ENCODE peak calls at places on chromosomes 2 and 18, in six cellular contexts. D, L, X, U, G and A are unnamed samples.

GRCh38 chr2:191176305-191176704 is 25.5 kb upstream of the STAT4 start:
- DNase-seq in G (no peak), U (no peak), D (no peak), X (no peak), L (no peak), A (no peak)

GRCh38 chr2:54380627-54381026 is 75.5 kb upstream of the SPTBN1 start:
- DNase-seq in L (no peak), X (no peak), U (no peak), D (no peak), G (no peak), A (no peak)

GRCh38 chr2:233832869-233833812 is 21.2 kb downstream of the HJURP start:
- DNase-seq in L (peak; percentile 30), X (no peak), G (no peak), D (no peak), U (no peak), A (no peak)

GRCh38 chr2:128317186-128317897 is 1.3 kb downstream of the HS6ST1 start:
- DNase-seq in X (no peak), U (peak; percentile 40), D (peak; percentile 62), L (no peak), G (peak; percentile 15), A (peak; percentile 71)

GRCh38 chr2:188403676-188404075 is 112.0 kb downstream of the GULP1 start:
- DNase-seq in X (no peak), L (no peak), U (no peak), D (no peak), G (no peak), A (no peak)

GRCh38 chr2:86770816-86771215 is 19.9 kb downstream of the CD8A start:
- DNase-seq in L (no peak), G (no peak), U (no peak), X (no peak), D (no peak), A (no peak)

GRCh38 chr2:23614701-23615100 is 229.7 kb downstream of the KLHL29 start:
- DNase-seq in G (no peak), U (peak; percentile 16), L (no peak), X (no peak), D (no peak), A (no peak)

GRCh38 chr2:100412866-100413265 is 4.6 kb downstream of the CHST10 start:
- DNase-seq in G (no peak), D (no peak), X (no peak), L (no peak), U (no peak), A (no peak)

GRCh38 chr2:196927318-196928225 is 1.1 kb upstream of the PGAP1 start:
- DNase-seq in X (peak; percentile 29), L (peak; percentile 64), U (peak; percentile 21), D (peak; percentile 8), G (no peak), A (peak; percentile 10)

GRCh38 chr2:72988726-72989273 is 71.5 kb downstream of the EMX1 start:
- DNase-seq in G (no peak), D (no peak), X (peak; percentile 1), U (peak; percentile 8), L (no peak), A (no peak)

GRCh38 chr2:217261452-217261851 is 401.6 kb upstream of the TNP1 start:
- DNase-seq in G (no peak), U (no peak), L (peak; percentile 69), X (no peak), D (no peak), A (no peak)

GRCh38 chr18:48059363-48060109 is 129.1 kb upstream of the SMAD2 start:
- DNase-seq in L (no peak), U (no peak), D (no peak), G (no peak), X (no peak), A (peak; percentile 64)

GRCh38 chr18:42444349-42444748 is 489.3 kb downstream of the PIK3C3 start:
- DNase-seq in X (no peak), G (no peak), D (no peak), L (no peak), U (no peak), A (no peak)

GRCh38 chr2:51232026-51232425 is 200.1 kb upstream of the NRXN1 start:
- DNase-seq in U (no peak), G (no peak), D (no peak), L (no peak), X (no peak), A (no peak)

GRCh38 chr2:229610871-229611270 is 103.5 kb downstream of the DNER start:
- DNase-seq in G (no peak), X (no peak), U (no peak), L (no peak), D (peak; percentile 27), A (no peak)

GRCh38 chr2:208363485-208363884 is 43.1 kb upstream of the PTH2R start:
- DNase-seq in L (peak; percentile 7), X (no peak), U (no peak), D (no peak), G (no peak), A (no peak)
- TF ChIP-seq POLR2A in L (no peak), X (no peak), U (no peak), D (no peak), G (no peak), A (no peak)

DNA sequence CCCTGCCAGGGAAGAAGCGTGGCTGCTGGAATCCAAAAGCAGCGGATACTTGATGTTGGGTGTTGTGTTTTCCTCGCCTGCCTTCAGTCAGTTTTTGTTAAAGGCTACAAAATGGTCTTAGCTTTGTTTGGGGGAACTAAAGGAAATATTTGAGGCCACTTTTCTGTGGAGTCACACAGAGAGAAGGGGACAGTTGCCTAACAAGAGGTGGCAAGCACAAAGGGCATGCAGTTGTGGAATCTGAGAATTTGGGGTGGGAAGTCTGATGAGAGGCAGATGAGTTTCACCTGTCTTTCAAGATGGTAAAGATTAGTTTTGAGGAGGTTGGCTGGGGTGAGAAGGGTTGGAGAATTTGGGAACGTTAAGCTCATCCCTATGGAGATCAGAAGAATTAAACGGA is 2.9 kb downstream of the MALT1 start:
- DNase-seq in X (no peak), G (no peak), U (no peak), L (no peak), D (no peak), A (no peak)
- H3K27ac ChIP-seq in X (no peak overlapping the region), G (no peak overlapping the region), U (no peak overlapping the region), L (no peak overlapping the region), D (no peak overlapping the region), A (no peak overlapping the region)

DNA sequence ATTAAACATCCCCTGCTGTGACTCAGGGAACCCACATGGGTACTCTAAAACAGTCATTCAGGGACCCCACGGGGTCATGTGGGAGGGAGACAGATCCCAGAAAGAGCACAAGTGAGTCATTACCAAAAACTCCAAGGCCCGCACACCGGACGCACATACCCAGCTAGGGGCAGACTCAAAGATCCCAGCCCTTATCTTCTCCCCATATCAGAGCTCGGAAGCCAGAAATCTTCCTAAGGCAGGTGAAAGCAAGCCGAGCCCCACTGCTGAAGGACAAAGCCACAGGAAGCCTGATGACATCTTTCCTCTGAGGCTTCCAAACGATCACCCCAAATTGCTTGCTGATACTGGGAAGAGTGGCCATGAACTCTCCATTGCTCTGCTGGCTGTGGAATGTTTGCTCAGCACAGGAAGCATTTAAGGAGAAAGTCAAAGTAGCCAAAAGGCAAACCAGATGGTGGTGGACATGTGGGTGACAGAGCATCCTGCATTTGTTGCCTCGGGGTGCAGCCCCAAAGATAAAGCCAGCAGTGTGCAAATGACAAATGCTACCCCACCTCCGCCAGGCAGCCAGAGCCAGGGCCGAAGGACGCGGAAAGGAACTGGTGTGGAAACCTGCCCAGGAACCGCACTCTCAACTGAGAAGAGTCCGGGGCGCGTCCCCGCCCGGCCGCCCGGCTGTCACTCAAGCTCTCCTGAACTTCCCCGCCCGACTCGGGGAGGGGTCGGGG is 784 bp downstream of the ACTR1B start:
- DNase-seq in G (peak; percentile 43), U (peak; percentile 76), L (peak; percentile 65), D (peak; percentile 76), X (peak; percentile 72), A (peak; percentile 78)
- TF ChIP-seq POLR2A in G (peak; percentile 6), U (peak; percentile 7), L (peak; percentile 38), D (peak; percentile 61), X (no peak), A (peak; percentile 48)

GRCh38 chr2:43270930-43271615 is 44.7 kb upstream of the ZFP36L2 start:
- DNase-seq in X (no peak), L (no peak), G (no peak), D (no peak), U (no peak), A (no peak)

GRCh38 chr2:43274055-43274454 is 47.6 kb upstream of the ZFP36L2 start:
- DNase-seq in L (no peak), X (no peak), U (no peak), D (no peak), G (no peak), A (peak; percentile 46)

GRCh38 chr2:43274721-43275120 is 48.3 kb upstream of the ZFP36L2 start:
- DNase-seq in U (no peak), L (no peak), G (no peak), X (no peak), D (no peak), A (peak; percentile 51)

GRCh38 chr2:43270461-43270860 is 44.1 kb upstream of the ZFP36L2 start:
- DNase-seq in D (no peak), L (no peak), G (no peak), U (no peak), X (no peak), A (no peak)

DNA sequence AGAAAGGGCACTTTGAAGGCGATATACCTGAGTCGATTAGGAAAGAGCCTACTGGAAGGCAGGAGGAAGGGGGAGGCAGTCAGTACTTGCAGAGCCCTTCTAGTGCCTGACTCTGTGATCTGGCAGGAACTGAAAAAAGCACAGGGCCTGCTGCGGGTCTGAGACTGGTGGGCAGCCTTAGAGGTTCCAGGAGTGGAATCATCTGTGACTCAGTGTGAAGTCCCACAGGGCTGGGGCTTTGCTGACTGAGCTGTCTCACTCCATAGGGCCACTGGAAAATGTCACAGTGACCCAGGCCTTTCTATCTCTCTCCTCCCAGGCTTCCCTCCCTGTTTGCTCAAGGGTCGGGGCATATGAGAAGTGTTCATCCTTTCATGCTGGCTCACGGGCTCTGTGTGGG is 47.1 kb upstream of the ZFP36L2 start:
- DNase-seq in D (peak; percentile 27), G (no peak), U (no peak), X (peak; percentile 78), L (no peak), A (peak; percentile 58)
- H3K27ac ChIP-seq in D (no peak overlapping the region), G (peak overlapping the region; percentile 41), U (peak overlapping the region; percentile 12), X (peak overlapping the region; percentile 85), L (no peak overlapping the region), A (peak overlapping the region; percentile 82)

GRCh38 chr2:795245-796041 is 118.2 kb upstream of the TMEM18 start:
- DNase-seq in U (no peak), L (no peak), G (no peak), X (peak; percentile 52), D (no peak), A (no peak)
- TF ChIP-seq POLR2A in U (no peak), L (no peak), G (no peak), X (no peak), D (no peak), A (no peak)

DNA sequence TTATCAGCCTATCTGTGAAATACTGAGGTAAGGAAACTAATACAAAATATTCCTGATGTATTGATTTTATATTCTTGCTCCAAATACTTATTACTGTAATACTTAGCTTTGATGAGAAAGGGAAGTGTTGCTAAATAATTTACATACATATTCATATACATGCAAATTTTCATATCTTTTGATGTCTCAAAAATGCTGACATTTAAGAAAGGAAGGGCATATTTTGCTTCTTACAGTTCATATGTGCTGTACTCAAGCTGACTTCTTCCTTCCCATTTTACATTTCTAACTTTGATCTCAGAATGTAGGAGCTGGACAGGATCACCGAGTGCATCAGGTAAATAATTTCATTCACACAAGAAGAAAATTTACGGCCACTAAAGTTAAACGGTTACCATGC is 399.2 kb upstream of the VWC2L start:
- DNase-seq in D (no peak), X (no peak), G (no peak), L (no peak), U (no peak), A (no peak)
- H3K27ac ChIP-seq in D (no peak overlapping the region), X (no peak overlapping the region), G (no peak overlapping the region), L (no peak overlapping the region), U (no peak overlapping the region), A (no peak overlapping the region)